ENCODE peak calls at places on chromosomes 12 and 14, in ten cellular contexts. Z is RPMI7951; X is NCI-H1092; B is SK-N-DZ; S is mucosa of gallbladder; R is ACHN; O is KG1; A is effector memory CD8-positive, alpha-beta T cell; T is fibroblast of mammary gland; H is NCI-H2081. L is an unnamed sample.
A peak's percentile ranks its signal among the peaks of the same experiment; 100 is the strongest.

GRCh38 chr12:67989184-67989965 is at the start of gene IFNG-AS1:
- DNase-seq in B (no peak), S (no peak), Z (no peak), A (peak; percentile 20), X (no peak), T (no peak), O (no peak), H (no peak), R (no peak), L (no peak)

GRCh38 chr12:66514581-66514980 is 164.3 kb downstream of the GRIP1 start:
- DNase-seq in Z (no peak), T (peak; percentile 42), S (no peak), O (no peak), B (no peak), H (no peak), R (no peak), X (no peak), A (no peak), L (no peak)

GRCh38 chr14:80637726-80638619 is 303.6 kb downstream of the CEP128 start:
- DNase-seq in O (no peak), A (no peak), T (peak; percentile 14), S (no peak), B (peak; percentile 86), Z (peak; percentile 16), R (no peak), H (no peak), X (no peak), L (peak; percentile 57)

GRCh38 chr14:65949711-65950516 is 536.3 kb upstream of the CCDC196 start:
- DNase-seq in X (peak; percentile 10), B (no peak), H (no peak), S (peak; percentile 45), A (no peak), Z (peak; percentile 22), R (peak; percentile 20), T (peak; percentile 35), O (no peak), L (peak; percentile 8)

GRCh38 chr14:96245710-96246534 is 10.1 kb upstream of the BDKRB1 start:
- DNase-seq in O (no peak), X (no peak), R (no peak), T (peak; percentile 82), A (no peak), S (no peak), Z (peak; percentile 81), H (no peak), B (no peak), L (peak; percentile 75)

GRCh38 chr14:32259368-32260013 is 56.4 kb upstream of the RNU6-8 start:
- DNase-seq in H (no peak), S (no peak), T (peak; percentile 54), A (no peak), R (peak; percentile 40), Z (peak; percentile 93), X (no peak), B (no peak), O (no peak), L (peak; percentile 71)

GRCh38 chr14:73736842-73737241 is 22.7 kb upstream of the PNMA1 start:
- DNase-seq in O (no peak), H (no peak), R (no peak), S (no peak), B (no peak), A (no peak), X (no peak), T (no peak), Z (no peak), L (no peak)

GRCh38 chr12:39103552-39104165 is 198.3 kb upstream of the CPNE8 start:
- DNase-seq in S (peak; percentile 18), B (peak; percentile 83), T (peak; percentile 76), O (peak; percentile 15), X (peak; percentile 44), Z (peak; percentile 59), R (peak; percentile 82), H (peak; percentile 53), A (peak; percentile 1), L (peak; percentile 9)

GRCh38 chr12:59396941-59397340 is 198.9 kb upstream of the SLC16A7 start:
- DNase-seq in T (no peak), S (no peak), A (no peak), O (no peak), R (no peak), H (no peak), X (no peak), Z (no peak), B (no peak), L (no peak)

GRCh38 chr12:47995976-47996375 is 8.3 kb downstream of the COL2A1 start:
- DNase-seq in R (no peak), X (peak; percentile 54), O (no peak), A (no peak), S (peak; percentile 38), Z (peak; percentile 46), B (no peak), T (peak; percentile 58), H (no peak), L (peak; percentile 25)

GRCh38 chr14:96362071-96362964 is 823 bp downstream of the ATG2B start:
- DNase-seq in S (peak; percentile 34), Z (peak; percentile 23), T (peak; percentile 52), R (peak; percentile 50), O (peak; percentile 53), X (no peak), A (peak; percentile 35), H (peak; percentile 42), B (peak; percentile 1), L (peak; percentile 23)

GRCh38 chr12:27906658-27907473 is 65.7 kb downstream of the PTHLH start:
- DNase-seq in S (no peak), H (no peak), R (no peak), O (no peak), T (peak; percentile 20), A (no peak), B (no peak), X (no peak), Z (no peak), L (peak; percentile 9)

GRCh38 chr12:124537525-124538193 is 29.8 kb downstream of the NCOR2 start:
- DNase-seq in R (no peak), S (no peak), H (no peak), X (no peak), O (no peak), Z (peak; percentile 58), T (no peak), A (no peak), B (no peak), L (no peak)

GRCh38 chr14:106665814-106666213 is 1139.4 kb downstream of the TMEM121 start:
- DNase-seq in B (no peak), T (no peak), X (no peak), Z (no peak), S (no peak), H (no peak), A (no peak), O (no peak), R (no peak), L (no peak)

GRCh38 chr14:65834051-65834450 is 421.5 kb downstream of the FUT8 start:
- DNase-seq in S (no peak), O (no peak), T (no peak), H (no peak), X (no peak), B (no peak), R (no peak), A (no peak), Z (no peak), L (no peak)

GRCh38 chr12:46402451-46402850 is 29.9 kb upstream of the SLC38A2 start:
- DNase-seq in Z (peak; percentile 88), H (no peak), A (no peak), O (no peak), X (no peak), T (peak; percentile 98), B (no peak), R (no peak), S (no peak), L (peak; percentile 90)

GRCh38 chr14:97290065-97290464 is 492.9 kb downstream of the VRK1 start:
- DNase-seq in S (no peak), R (no peak), A (no peak), B (no peak), X (no peak), H (no peak), Z (no peak), O (no peak), T (no peak), L (no peak)

GRCh38 chr14:92747701-92748258 is 647 bp downstream of the LGMN start:
- DNase-seq in S (no peak), B (no peak), O (no peak), H (no peak), Z (no peak), R (peak; percentile 28), X (no peak), T (no peak), A (no peak), L (peak; percentile 29)

GRCh38 chr12:130147875-130148596 is 14.2 kb upstream of the FZD10 start:
- DNase-seq in X (no peak), T (no peak), S (no peak), A (no peak), H (no peak), R (no peak), Z (no peak), O (no peak), B (no peak), L (no peak)

GRCh38 chr14:58280954-58281787 is 17.2 kb upstream of the ARID4A start:
- DNase-seq in X (no peak), R (peak; percentile 94), S (peak; percentile 71), Z (peak; percentile 88), A (no peak), H (no peak), O (no peak), T (peak; percentile 84), B (no peak), L (peak; percentile 96)

GRCh38 chr12:43766291-43766690 is 7.5 kb downstream of the IRAK4 start:
- DNase-seq in S (no peak), R (no peak), T (no peak), O (no peak), X (no peak), B (no peak), H (no peak), Z (peak; percentile 3), A (no peak), L (peak; percentile 39)

GRCh38 chr12:51131745-51132521 is 41.0 kb downstream of the TFCP2 start:
- DNase-seq in B (no peak), R (no peak), T (no peak), S (no peak), O (no peak), A (no peak), X (no peak), Z (no peak), H (no peak), L (no peak)

GRCh38 chr12:109714141-109714912 is 702 bp downstream of the FAM222A start:
- DNase-seq in A (peak; percentile 41), R (peak; percentile 73), O (peak; percentile 27), B (peak; percentile 76), T (no peak), Z (peak; percentile 27), X (no peak), H (peak; percentile 45), S (peak; percentile 58), L (peak; percentile 47)

GRCh38 chr12:24084800-24085199 is 135.3 kb upstream of the SOX5 start:
- DNase-seq in S (no peak), O (no peak), T (no peak), B (no peak), A (no peak), R (no peak), Z (no peak), X (no peak), H (no peak), L (no peak)

GRCh38 chr14:22640192-22640591 is 4.0 kb downstream of the OR6J1 start:
- DNase-seq in T (no peak), Z (no peak), X (no peak), H (no peak), S (no peak), B (no peak), O (no peak), R (no peak), A (no peak), L (no peak)

GRCh38 chr12:6346235-6346832 is 4.5 kb upstream of the TNFRSF1A start:
- DNase-seq in Z (no peak), R (no peak), B (peak; percentile 85), T (no peak), O (no peak), X (no peak), S (no peak), A (no peak), H (no peak), L (no peak)

GRCh38 chr14:60561845-60562746 is 53.1 kb downstream of the SIX6 start:
- DNase-seq in T (peak; percentile 87), R (peak; percentile 67), B (peak; percentile 54), X (peak; percentile 81), O (peak; percentile 33), S (peak; percentile 23), Z (peak; percentile 62), A (no peak), H (peak; percentile 52), L (peak; percentile 56)

GRCh38 chr14:66708262-66708661 is 200.3 kb downstream of the GPHN start:
- DNase-seq in Z (no peak), X (no peak), T (no peak), R (no peak), B (no peak), S (no peak), O (no peak), A (no peak), H (no peak), L (no peak)

L was measured in EL.